ENCODE peak calls at places on chromosomes 4 and X, in four cellular contexts. F is Panc1, Y is GM12878, S is SK-N-SH. V is an unnamed sample. For H3K36me3, the result is how much of the 10 kb centered on the place peaks cover.

GRCh38 chr4:71300362-71300761 is 38.5 kb upstream of the SLC4A4 start:
- DNase-seq in Y (no peak), S (no peak), F (no peak), V (no peak)

GRCh38 chr4:126568652-126569580 is 1063.8 kb upstream of the INTU start:
- DNase-seq in Y (no peak), S (peak), F (no peak), V (no peak)

GRCh38 chr4:120331486-120332281 is 265.0 kb upstream of the MAD2L1 start:
- DNase-seq in S (no peak), Y (no peak), F (no peak), V (peak)

GRCh38 chr4:182240161-182241130 is 2.8 kb upstream of the TENM3 start:
- DNase-seq in F (no peak), S (peak), Y (no peak), V (no peak)

GRCh38 chr4:122364700-122365404 is 14.0 kb upstream of the ADAD1 start:
- DNase-seq in Y (no peak), F (no peak), S (no peak), V (no peak)

GRCh38 chr4:3371038-3371437 is 70.7 kb upstream of the HGFAC start:
- DNase-seq in S (peak), Y (no peak), F (no peak), V (no peak)

GRCh38 chr4:182749768-182750167 is 167.4 kb downstream of the DCTD start:
- DNase-seq in Y (no peak), S (no peak), F (peak), V (no peak)

GRCh38 chr4:156169861-156170260 is 216.2 kb upstream of the CTSO start:
- DNase-seq in Y (no peak), S (no peak), F (no peak), V (no peak)

GRCh38 chr4:173498023-173498422 is 32.0 kb downstream of the HAND2 start:
- DNase-seq in S (no peak), Y (no peak), F (no peak), V (no peak)

GRCh38 chr4:140255919-140256318 is 101.9 kb upstream of the MAML3 start:
- DNase-seq in S (no peak), F (no peak), Y (no peak), V (no peak)

GRCh38 chr4:106355193-106355592 is 13.4 kb downstream of the GIMD1 start:
- DNase-seq in Y (no peak), S (no peak), F (no peak), V (no peak)

GRCh38 chr4:70913947-70914445 is 11.8 kb downstream of the MOB1B start:
- DNase-seq in F (no peak), Y (no peak), S (no peak), V (no peak)

GRCh38 chr4:3387154-3387942 is 54.4 kb upstream of the HGFAC start:
- DNase-seq in Y (peak), F (no peak), S (no peak), V (no peak)

GRCh38 chr4:141573678-141574077 is 62.7 kb upstream of the IL15 start:
- DNase-seq in F (no peak), Y (no peak), S (no peak), V (no peak)

GRCh38 chr4:117135634-117136354 is 50.4 kb upstream of the TRAM1L1 start:
- DNase-seq in Y (no peak), F (no peak), S (no peak), V (no peak)

GRCh38 chr4:3451956-3452355 is 10.2 kb downstream of the HGFAC start:
- DNase-seq in S (no peak), Y (no peak), F (no peak), V (no peak)

GRCh38 chrX:17160971-17161370 is 214.0 kb upstream of the NHS start:
- DNase-seq in S (peak), F (no peak), Y (no peak), V (no peak)

GRCh38 chr4:146329042-146329716 is 114.8 kb downstream of the REELD1 start:
- DNase-seq in S (no peak), F (peak), Y (no peak), V (no peak)

GRCh38 chr4:83109480-83110221 is 4.9 kb downstream of the PLAC8 start:
- DNase-seq in Y (no peak), S (peak), F (no peak), V (no peak)

GRCh38 chr4:119627267-119628190 is 1.1 kb downstream of the PDE5A start:
- DNase-seq in S (peak), Y (no peak), F (no peak), V (peak)

GRCh38 chr4:47065099-47065498 is 33.7 kb downstream of the GABRB1 start:
- DNase-seq in S (no peak), Y (no peak), F (no peak), V (no peak)

GRCh38 chr4:138114434-138114833 is 127.7 kb downstream of the SLC7A11 start:
- DNase-seq in S (no peak), F (no peak), Y (peak), V (no peak)

DNA sequence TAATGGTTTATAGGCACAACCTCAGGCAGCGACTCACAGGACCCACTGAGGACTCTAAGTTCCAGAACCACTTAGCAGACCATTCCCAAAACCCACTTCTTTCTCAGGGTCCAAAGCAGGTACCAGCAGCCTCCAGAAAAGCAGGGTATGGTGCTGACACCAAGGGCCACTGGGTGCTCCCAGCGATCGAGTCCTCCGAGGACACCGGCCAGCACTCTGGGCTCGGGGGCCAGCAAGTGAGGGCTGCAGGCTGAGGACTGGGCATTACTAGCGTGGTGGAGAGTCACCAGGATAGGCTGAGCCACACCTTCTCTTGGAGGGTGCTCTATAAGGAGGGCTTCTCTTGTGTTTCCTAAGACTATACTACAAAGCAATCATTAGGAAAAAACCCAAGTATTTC is 19.3 kb downstream of the LETM1 start:
- DNase-seq in Y (no peak), S (no peak), F (no peak), V (no peak)
- H3K36me3 ChIP-seq in Y (under half), S (under half), F (under half), V (under half)

GRCh38 chr4:113707013-113707412 is 54.5 kb downstream of the CAMK2D start:
- DNase-seq in F (no peak), Y (no peak), S (no peak), V (no peak)

GRCh38 chr4:113708250-113708649 is 53.3 kb downstream of the CAMK2D start:
- DNase-seq in Y (no peak), S (no peak), F (no peak), V (no peak)

DNA sequence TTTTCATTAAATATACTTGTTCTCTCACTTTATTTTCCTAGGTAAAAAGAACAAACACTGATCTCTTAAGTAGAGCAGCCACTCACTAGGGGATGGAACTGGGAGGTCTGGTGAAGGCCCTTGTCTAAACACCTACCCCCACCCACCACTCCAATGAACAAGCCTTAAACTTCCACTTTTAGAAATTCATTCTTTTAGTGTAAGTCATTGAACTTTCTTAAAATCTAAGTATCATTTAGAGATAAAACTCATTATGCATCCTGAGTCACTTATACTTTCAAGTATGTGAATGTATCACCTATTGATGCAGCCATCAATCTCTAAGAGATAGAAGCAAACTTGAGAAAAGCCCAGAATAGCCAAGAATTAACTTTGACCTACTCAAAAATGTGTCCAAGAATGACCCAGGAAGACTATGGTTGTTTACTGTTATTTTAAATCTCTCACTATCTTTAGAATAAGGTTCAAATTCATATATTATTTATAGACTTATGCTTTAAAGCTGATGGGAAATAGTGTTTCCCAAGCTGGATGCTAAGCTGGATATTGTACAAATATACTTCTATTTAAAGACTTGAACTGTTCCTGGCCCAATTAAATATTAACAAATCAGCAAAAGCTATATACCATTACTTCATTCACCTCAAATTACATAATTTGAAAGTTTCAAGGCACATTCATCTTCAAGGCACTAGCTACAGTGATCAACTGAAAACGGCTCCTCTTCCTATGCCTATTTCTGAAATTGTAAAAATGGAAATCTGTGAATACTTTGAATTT is 49.5 kb downstream of the CAMK2D start:
- DNase-seq in S (no peak), Y (no peak), F (no peak), V (no peak)
- TF ChIP-seq SIN3A in S (no peak), Y (no peak), F (no peak), V (no peak)

DNA sequence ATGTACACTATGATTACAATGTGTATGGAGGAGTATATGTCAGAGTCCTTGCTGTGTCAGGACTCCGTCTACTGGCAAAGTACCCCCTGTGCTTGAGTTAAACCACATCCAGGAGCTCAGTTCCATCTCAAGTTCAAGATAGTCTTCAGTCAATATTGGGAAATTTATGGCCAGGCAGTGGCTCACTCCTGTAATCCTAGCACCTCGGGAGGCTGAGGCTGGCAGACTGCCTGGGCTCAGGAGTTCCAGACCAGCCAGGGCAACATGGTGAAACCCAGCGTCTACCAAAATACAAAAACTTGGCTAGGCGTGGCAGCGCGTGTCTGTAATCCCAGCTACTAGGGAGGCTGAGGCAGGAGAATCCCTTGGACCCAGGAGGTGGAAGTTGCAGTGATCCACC is 5.8 kb downstream of the SLBP start:
- DNase-seq in F (no peak), S (no peak), Y (no peak), V (no peak)
- H3K36me3 ChIP-seq in F (under half), S (under half), Y (under half), V (half or more)

DNA sequence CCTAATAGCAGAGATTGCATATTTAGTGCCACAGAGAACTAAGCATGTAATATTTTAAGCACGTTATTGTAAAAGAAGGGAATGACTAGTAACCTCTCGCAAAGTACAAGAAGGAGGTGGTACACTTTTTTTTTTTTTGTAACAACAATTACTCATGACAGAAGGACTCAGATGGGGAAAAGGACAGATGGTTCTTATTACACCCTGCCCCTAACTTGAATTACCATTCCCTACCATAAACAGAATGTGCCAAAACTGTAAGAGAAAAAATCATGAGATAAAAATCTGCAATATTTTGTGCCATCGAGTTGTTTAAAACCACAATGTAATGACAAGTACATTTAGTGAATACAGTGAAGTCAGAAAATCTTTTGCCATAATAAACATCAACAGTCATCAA is 33.0 kb upstream of the RAPGEF2 start:
- DNase-seq in F (no peak), S (no peak), Y (no peak), V (no peak)
- TF ChIP-seq SIN3A in F (no peak), S (no peak), Y (no peak), V (no peak)

GRCh38 chrX:71458866-71459265 is 74.0 kb upstream of the OGT start:
- DNase-seq in S (no peak), Y (no peak), F (no peak), V (no peak)
- H3K36me3 ChIP-seq in S (half or more), Y (under half), F (half or more), V (under half)

V was measured in HCT116.